ENCODE peak calls at places on chromosomes 2 and 18, in eight cellular contexts. One of them, this sample, is unnamed.

GRCh38 chr2:71646028-71646427 is 192.7 kb downstream of the DYSF start:
- DNase-seq in cardiac muscle cell: peak; percentile 50
- DNase-seq in stimulated activated naive CD4-positive, alpha-beta T cell: no peak
- DNase-seq in thoracic aorta: peak; percentile 54
- DNase-seq in transverse colon: no peak
- DNase-seq in stimulated activated naive CD8-positive, alpha-beta T cell treated with anti-CD3 and anti-CD28 coated beads, Interleukin-15, amount 100 ng/mL, for 72 hours: no peak
- DNase-seq in mammary epithelial cell: peak; percentile 58
- DNase-seq in KG1: no peak
- DNase-seq in this sample: no peak

GRCh38 chr2:31163011-31163540 is 24.8 kb upstream of the GALNT14 start:
- DNase-seq in mammary epithelial cell: no peak
- DNase-seq in stimulated activated naive CD4-positive, alpha-beta T cell: no peak
- DNase-seq in transverse colon: no peak
- DNase-seq in cardiac muscle cell: no peak
- DNase-seq in thoracic aorta: no peak
- DNase-seq in KG1: no peak
- DNase-seq in stimulated activated naive CD8-positive, alpha-beta T cell treated with anti-CD3 and anti-CD28 coated beads, Interleukin-15, amount 100 ng/mL, for 72 hours: no peak
- DNase-seq in this sample: no peak

GRCh38 chr18:23545247-23545789 is 41.0 kb downstream of the NPC1 start:
- DNase-seq in stimulated activated naive CD8-positive, alpha-beta T cell treated with anti-CD3 and anti-CD28 coated beads, Interleukin-15, amount 100 ng/mL, for 72 hours: no peak
- DNase-seq in KG1: no peak
- DNase-seq in mammary epithelial cell: no peak
- DNase-seq in stimulated activated naive CD4-positive, alpha-beta T cell: no peak
- DNase-seq in transverse colon: no peak
- DNase-seq in cardiac muscle cell: no peak
- DNase-seq in thoracic aorta: no peak
- DNase-seq in this sample: no peak

GRCh38 chr2:235685024-235685721 is 191.3 kb downstream of the AGAP1 start:
- DNase-seq in cardiac muscle cell: peak; percentile 27
- DNase-seq in stimulated activated naive CD8-positive, alpha-beta T cell treated with anti-CD3 and anti-CD28 coated beads, Interleukin-15, amount 100 ng/mL, for 72 hours: no peak
- DNase-seq in transverse colon: no peak
- DNase-seq in thoracic aorta: no peak
- DNase-seq in stimulated activated naive CD4-positive, alpha-beta T cell: no peak
- DNase-seq in mammary epithelial cell: no peak
- DNase-seq in KG1: no peak
- DNase-seq in this sample: no peak

GRCh38 chr18:8701546-8702118 is 3.7 kb upstream of the MTCL1 start:
- DNase-seq in stimulated activated naive CD8-positive, alpha-beta T cell treated with anti-CD3 and anti-CD28 coated beads, Interleukin-15, amount 100 ng/mL, for 72 hours: no peak
- DNase-seq in mammary epithelial cell: peak; percentile 56
- DNase-seq in stimulated activated naive CD4-positive, alpha-beta T cell: no peak
- DNase-seq in KG1: no peak
- DNase-seq in thoracic aorta: no peak
- DNase-seq in cardiac muscle cell: peak; percentile 90
- DNase-seq in transverse colon: no peak
- DNase-seq in this sample: peak; percentile 79

GRCh38 chr2:109532728-109533076 is 81.1 kb downstream of the SEPTIN10 start:
- DNase-seq in stimulated activated naive CD4-positive, alpha-beta T cell: no peak
- DNase-seq in KG1: no peak
- DNase-seq in mammary epithelial cell: no peak
- DNase-seq in stimulated activated naive CD8-positive, alpha-beta T cell treated with anti-CD3 and anti-CD28 coated beads, Interleukin-15, amount 100 ng/mL, for 72 hours: no peak
- DNase-seq in transverse colon: no peak
- DNase-seq in cardiac muscle cell: no peak
- DNase-seq in thoracic aorta: no peak
- DNase-seq in this sample: no peak

GRCh38 chr2:120904825-120905224 is 169.2 kb downstream of the GLI2 start:
- DNase-seq in cardiac muscle cell: peak; percentile 19
- DNase-seq in KG1: no peak
- DNase-seq in mammary epithelial cell: no peak
- DNase-seq in stimulated activated naive CD8-positive, alpha-beta T cell treated with anti-CD3 and anti-CD28 coated beads, Interleukin-15, amount 100 ng/mL, for 72 hours: no peak
- DNase-seq in transverse colon: no peak
- DNase-seq in thoracic aorta: no peak
- DNase-seq in stimulated activated naive CD4-positive, alpha-beta T cell: no peak
- DNase-seq in this sample: no peak

GRCh38 chr18:28657836-28658410 is 481.0 kb upstream of the CDH2 start:
- DNase-seq in transverse colon: no peak
- DNase-seq in mammary epithelial cell: peak; percentile 93
- DNase-seq in stimulated activated naive CD4-positive, alpha-beta T cell: no peak
- DNase-seq in KG1: no peak
- DNase-seq in cardiac muscle cell: peak; percentile 15
- DNase-seq in thoracic aorta: no peak
- DNase-seq in stimulated activated naive CD8-positive, alpha-beta T cell treated with anti-CD3 and anti-CD28 coated beads, Interleukin-15, amount 100 ng/mL, for 72 hours: no peak
- DNase-seq in this sample: peak; percentile 8

GRCh38 chr2:31337860-31338259 is 76.7 kb downstream of the XDH start:
- DNase-seq in thoracic aorta: no peak
- DNase-seq in cardiac muscle cell: peak; percentile 57
- DNase-seq in transverse colon: no peak
- DNase-seq in stimulated activated naive CD4-positive, alpha-beta T cell: no peak
- DNase-seq in KG1: no peak
- DNase-seq in mammary epithelial cell: peak; percentile 94
- DNase-seq in stimulated activated naive CD8-positive, alpha-beta T cell treated with anti-CD3 and anti-CD28 coated beads, Interleukin-15, amount 100 ng/mL, for 72 hours: no peak
- DNase-seq in this sample: peak; percentile 43

GRCh38 chr2:75558786-75559428 is 1.8 kb downstream of the EVA1A start:
- DNase-seq in cardiac muscle cell: peak; percentile 78
- DNase-seq in transverse colon: no peak
- DNase-seq in mammary epithelial cell: no peak
- DNase-seq in stimulated activated naive CD4-positive, alpha-beta T cell: no peak
- DNase-seq in KG1: no peak
- DNase-seq in thoracic aorta: no peak
- DNase-seq in stimulated activated naive CD8-positive, alpha-beta T cell treated with anti-CD3 and anti-CD28 coated beads, Interleukin-15, amount 100 ng/mL, for 72 hours: no peak
- DNase-seq in this sample: peak; percentile 66

This sample was measured in renal cortical epithelial cell.